ENCODE peak calls at places on chromosomes 11 and 22, in ten cellular contexts. One of them, this sample, is unnamed.

GRCh38 chr22:48689206-48689605 is 1138.5 kb downstream of the BRD1 start:
- DNase-seq in IMR-90: no peak
- DNase-seq in PC-9: no peak
- DNase-seq in RWPE1: no peak
- DNase-seq in tibial nerve: no peak
- DNase-seq in uterus: no peak
- DNase-seq in OCI-LY7: no peak
- DNase-seq in PC-3: no peak
- DNase-seq in right lobe of liver: no peak
- DNase-seq in lower leg skin: no peak
- DNase-seq in this sample: no peak

GRCh38 chr11:46064221-46064620 is 57.0 kb downstream of the PHF21A start:
- DNase-seq in IMR-90: peak
- DNase-seq in PC-9: no peak
- DNase-seq in RWPE1: peak
- DNase-seq in tibial nerve: no peak
- DNase-seq in uterus: no peak
- DNase-seq in OCI-LY7: no peak
- DNase-seq in PC-3: no peak
- DNase-seq in right lobe of liver: no peak
- DNase-seq in lower leg skin: no peak
- DNase-seq in this sample: no peak

GRCh38 chr22:26952654-26953379 is 295.4 kb downstream of the MIAT start:
- DNase-seq in IMR-90: no peak
- DNase-seq in PC-9: no peak
- DNase-seq in RWPE1: no peak
- DNase-seq in tibial nerve: no peak
- DNase-seq in uterus: no peak
- DNase-seq in OCI-LY7: no peak
- DNase-seq in PC-3: no peak
- DNase-seq in right lobe of liver: no peak
- DNase-seq in lower leg skin: no peak
- DNase-seq in this sample: no peak

GRCh38 chr22:17872491-17872890 is 98.2 kb upstream of the BID start:
- DNase-seq in IMR-90: peak
- DNase-seq in PC-9: peak
- DNase-seq in RWPE1: peak
- DNase-seq in tibial nerve: no peak
- DNase-seq in uterus: no peak
- DNase-seq in OCI-LY7: no peak
- DNase-seq in PC-3: peak
- DNase-seq in right lobe of liver: no peak
- DNase-seq in lower leg skin: peak
- DNase-seq in this sample: no peak

GRCh38 chr11:12280838-12281565 is 96.4 kb upstream of the PARVA start:
- DNase-seq in IMR-90: peak
- DNase-seq in PC-9: no peak
- DNase-seq in RWPE1: no peak
- DNase-seq in tibial nerve: no peak
- DNase-seq in uterus: no peak
- DNase-seq in OCI-LY7: no peak
- DNase-seq in PC-3: no peak
- DNase-seq in right lobe of liver: no peak
- DNase-seq in lower leg skin: no peak
- DNase-seq in this sample: peak

GRCh38 chr11:36312593-36312990 is 16.5 kb downstream of the PRR5L start:
- DNase-seq in IMR-90: peak
- DNase-seq in PC-9: no peak
- DNase-seq in RWPE1: peak
- DNase-seq in tibial nerve: no peak
- DNase-seq in uterus: no peak
- DNase-seq in OCI-LY7: no peak
- DNase-seq in PC-3: peak
- DNase-seq in right lobe of liver: no peak
- DNase-seq in lower leg skin: no peak
- DNase-seq in this sample: no peak

GRCh38 chr11:42200311-42200710 is 740.9 kb upstream of the LRRC4C start:
- DNase-seq in IMR-90: no peak
- DNase-seq in PC-9: no peak
- DNase-seq in RWPE1: no peak
- DNase-seq in tibial nerve: no peak
- DNase-seq in uterus: no peak
- DNase-seq in OCI-LY7: no peak
- DNase-seq in PC-3: no peak
- DNase-seq in right lobe of liver: no peak
- DNase-seq in lower leg skin: no peak
- DNase-seq in this sample: no peak

GRCh38 chr11:7543302-7543701 is 29.5 kb downstream of the PPFIBP2 start:
- DNase-seq in IMR-90: no peak
- DNase-seq in PC-9: no peak
- DNase-seq in RWPE1: no peak
- DNase-seq in tibial nerve: no peak
- DNase-seq in uterus: no peak
- DNase-seq in OCI-LY7: no peak
- DNase-seq in PC-3: no peak
- DNase-seq in right lobe of liver: no peak
- DNase-seq in lower leg skin: no peak
- DNase-seq in this sample: no peak

GRCh38 chr11:66051371-66051765 is 796 bp upstream of the SF3B2 start:
- DNase-seq in IMR-90: no peak
- DNase-seq in PC-9: no peak
- DNase-seq in RWPE1: no peak
- DNase-seq in tibial nerve: no peak
- DNase-seq in uterus: no peak
- DNase-seq in OCI-LY7: no peak
- DNase-seq in PC-3: no peak
- DNase-seq in right lobe of liver: no peak
- DNase-seq in lower leg skin: no peak
- DNase-seq in this sample: no peak

GRCh38 chr11:77411238-77411637 is 62.7 kb downstream of the PAK1 start:
- DNase-seq in IMR-90: peak
- DNase-seq in PC-9: no peak
- DNase-seq in RWPE1: peak
- DNase-seq in tibial nerve: no peak
- DNase-seq in uterus: peak
- DNase-seq in OCI-LY7: no peak
- DNase-seq in PC-3: no peak
- DNase-seq in right lobe of liver: no peak
- DNase-seq in lower leg skin: peak
- DNase-seq in this sample: no peak

GRCh38 chr22:30705710-30706651 is 11.3 kb downstream of the OSBP2 start:
- DNase-seq in IMR-90: peak
- DNase-seq in PC-9: no peak
- DNase-seq in RWPE1: no peak
- DNase-seq in tibial nerve: no peak
- DNase-seq in uterus: no peak
- DNase-seq in OCI-LY7: peak
- DNase-seq in PC-3: peak
- DNase-seq in right lobe of liver: no peak
- DNase-seq in lower leg skin: no peak
- DNase-seq in this sample: no peak

GRCh38 chr22:19287889-19288288 is 3.6 kb downstream of the CLTCL1 start:
- DNase-seq in IMR-90: peak
- DNase-seq in PC-9: peak
- DNase-seq in RWPE1: no peak
- DNase-seq in tibial nerve: no peak
- DNase-seq in uterus: no peak
- DNase-seq in OCI-LY7: no peak
- DNase-seq in PC-3: peak
- DNase-seq in right lobe of liver: no peak
- DNase-seq in lower leg skin: no peak
- DNase-seq in this sample: no peak

GRCh38 chr22:19675428-19675827 is 38.9 kb upstream of the SEPTIN5 start:
- DNase-seq in IMR-90: no peak
- DNase-seq in PC-9: no peak
- DNase-seq in RWPE1: no peak
- DNase-seq in tibial nerve: no peak
- DNase-seq in uterus: no peak
- DNase-seq in OCI-LY7: no peak
- DNase-seq in PC-3: no peak
- DNase-seq in right lobe of liver: no peak
- DNase-seq in lower leg skin: no peak
- DNase-seq in this sample: no peak

GRCh38 chr11:40292636-40293585 is 1166.5 kb downstream of the LRRC4C start:
- DNase-seq in IMR-90: no peak
- DNase-seq in PC-9: no peak
- DNase-seq in RWPE1: peak
- DNase-seq in tibial nerve: no peak
- DNase-seq in uterus: peak
- DNase-seq in OCI-LY7: no peak
- DNase-seq in PC-3: no peak
- DNase-seq in right lobe of liver: no peak
- DNase-seq in lower leg skin: no peak
- DNase-seq in this sample: no peak

GRCh38 chr11:119874660-119875238 is 145.7 kb upstream of the NECTIN1 start:
- DNase-seq in IMR-90: no peak
- DNase-seq in PC-9: no peak
- DNase-seq in RWPE1: no peak
- DNase-seq in tibial nerve: no peak
- DNase-seq in uterus: no peak
- DNase-seq in OCI-LY7: no peak
- DNase-seq in PC-3: no peak
- DNase-seq in right lobe of liver: no peak
- DNase-seq in lower leg skin: no peak
- DNase-seq in this sample: no peak

GRCh38 chr11:43643898-43644625 is 36.5 kb upstream of the HSD17B12 start:
- DNase-seq in IMR-90: peak
- DNase-seq in PC-9: peak
- DNase-seq in RWPE1: peak
- DNase-seq in tibial nerve: peak
- DNase-seq in uterus: peak
- DNase-seq in OCI-LY7: peak
- DNase-seq in PC-3: peak
- DNase-seq in right lobe of liver: peak
- DNase-seq in lower leg skin: peak
- DNase-seq in this sample: peak
- TF ChIP-seq CTCF in IMR-90: no peak
- TF ChIP-seq CTCF in PC-9: no peak
- TF ChIP-seq CTCF in RWPE1: no peak
- TF ChIP-seq CTCF in tibial nerve: no peak
- TF ChIP-seq CTCF in uterus: no peak
- TF ChIP-seq CTCF in OCI-LY7: no peak
- TF ChIP-seq CTCF in PC-3: no peak
- TF ChIP-seq CTCF in right lobe of liver: no peak
- TF ChIP-seq CTCF in lower leg skin: no peak
- TF ChIP-seq CTCF in this sample: no peak

GRCh38 chr22:39384750-39385480 is 14.7 kb upstream of the TAB1 start:
- DNase-seq in IMR-90: peak
- DNase-seq in PC-9: no peak
- DNase-seq in RWPE1: no peak
- DNase-seq in tibial nerve: no peak
- DNase-seq in uterus: no peak
- DNase-seq in OCI-LY7: peak
- DNase-seq in PC-3: peak
- DNase-seq in right lobe of liver: no peak
- DNase-seq in lower leg skin: no peak
- DNase-seq in this sample: no peak
- TF ChIP-seq CTCF in IMR-90: peak
- TF ChIP-seq CTCF in PC-9: no peak
- TF ChIP-seq CTCF in RWPE1: no peak
- TF ChIP-seq CTCF in tibial nerve: no peak
- TF ChIP-seq CTCF in uterus: no peak
- TF ChIP-seq CTCF in OCI-LY7: peak
- TF ChIP-seq CTCF in PC-3: peak
- TF ChIP-seq CTCF in right lobe of liver: peak
- TF ChIP-seq CTCF in lower leg skin: no peak
- TF ChIP-seq CTCF in this sample: no peak

DNA sequence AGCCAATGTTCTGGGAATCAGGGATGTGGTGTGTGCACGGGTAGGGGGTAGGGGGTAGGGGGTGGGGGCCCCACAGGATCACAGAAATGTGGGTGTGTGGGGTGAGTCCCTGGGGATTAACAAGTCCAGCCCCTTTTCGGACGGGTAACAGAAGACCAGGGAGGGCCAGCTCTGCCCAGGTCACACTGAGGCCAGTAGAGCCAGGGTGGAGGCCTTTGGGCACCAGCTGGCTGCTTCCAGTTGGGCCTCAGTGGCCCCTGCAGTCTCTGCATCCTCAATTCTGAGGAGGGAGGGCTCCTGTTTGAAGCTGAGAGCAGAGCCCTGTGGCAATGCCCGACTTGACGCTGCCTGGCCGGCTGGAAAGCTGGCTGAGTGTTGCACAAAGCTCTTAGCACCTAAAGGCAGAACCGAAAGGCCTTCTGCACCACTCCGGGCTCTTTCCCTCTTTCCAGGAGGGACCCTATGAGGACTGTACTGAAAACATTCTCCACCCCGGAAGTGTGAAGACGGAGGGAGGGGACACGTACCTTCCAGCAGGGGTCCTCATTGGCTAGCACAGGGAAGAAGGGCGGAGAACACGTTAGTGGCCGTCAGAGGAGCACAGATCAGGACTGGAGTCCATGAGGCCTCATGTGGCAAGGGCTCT is 120.4 kb downstream of the PHF21B start:
- DNase-seq in IMR-90: no peak
- DNase-seq in PC-9: no peak
- DNase-seq in RWPE1: no peak
- DNase-seq in tibial nerve: no peak
- DNase-seq in uterus: no peak
- DNase-seq in OCI-LY7: no peak
- DNase-seq in PC-3: no peak
- DNase-seq in right lobe of liver: no peak
- DNase-seq in lower leg skin: no peak
- DNase-seq in this sample: no peak
- TF ChIP-seq CTCF in IMR-90: no peak
- TF ChIP-seq CTCF in PC-9: no peak
- TF ChIP-seq CTCF in RWPE1: no peak
- TF ChIP-seq CTCF in tibial nerve: no peak
- TF ChIP-seq CTCF in uterus: no peak
- TF ChIP-seq CTCF in OCI-LY7: no peak
- TF ChIP-seq CTCF in PC-3: no peak
- TF ChIP-seq CTCF in right lobe of liver: no peak
- TF ChIP-seq CTCF in lower leg skin: no peak
- TF ChIP-seq CTCF in this sample: peak

DNA sequence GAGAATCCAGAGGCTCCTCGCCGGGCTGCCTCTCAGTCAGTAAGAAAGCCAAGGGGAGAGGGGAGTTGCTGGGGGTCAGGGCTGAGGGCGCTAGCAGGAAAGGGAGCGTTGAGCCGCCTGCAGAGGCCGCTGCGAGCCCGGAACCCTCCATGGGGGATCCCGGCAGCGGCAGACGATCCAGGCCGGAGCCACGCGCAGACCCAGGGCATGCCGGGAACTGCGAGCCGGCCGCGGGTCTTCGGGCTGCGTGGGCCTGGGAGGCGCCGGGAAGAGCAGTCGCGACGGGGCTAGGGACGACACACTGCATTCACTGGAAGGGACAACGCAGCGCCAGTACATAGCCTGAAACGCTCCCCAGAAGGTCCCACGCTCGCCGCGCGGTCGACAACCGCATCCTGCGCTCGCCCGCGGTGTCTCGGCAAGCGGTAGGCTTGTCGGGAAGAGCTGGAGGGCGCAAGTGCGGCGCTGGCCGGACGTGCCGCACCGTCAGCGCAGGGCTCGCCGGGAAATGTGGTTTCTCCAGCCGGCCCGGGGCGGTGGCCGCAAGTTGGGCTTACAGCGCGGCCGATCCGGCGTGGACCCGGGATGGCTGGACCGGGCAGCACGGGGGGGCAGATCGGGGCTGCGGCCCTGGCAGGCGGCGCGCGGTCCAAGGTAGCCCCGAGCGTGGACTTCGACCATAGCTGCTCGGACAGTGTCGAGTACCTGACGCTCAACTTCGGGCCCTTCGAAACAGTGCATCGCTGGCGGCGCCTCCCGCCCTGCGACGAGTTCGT is at the start of gene LZTR1:
- DNase-seq in IMR-90: peak
- DNase-seq in PC-9: peak
- DNase-seq in RWPE1: peak
- DNase-seq in tibial nerve: peak
- DNase-seq in uterus: peak
- DNase-seq in OCI-LY7: peak
- DNase-seq in PC-3: peak
- DNase-seq in right lobe of liver: peak
- DNase-seq in lower leg skin: peak
- DNase-seq in this sample: peak
- TF ChIP-seq CTCF in IMR-90: peak
- TF ChIP-seq CTCF in PC-9: peak
- TF ChIP-seq CTCF in RWPE1: peak
- TF ChIP-seq CTCF in tibial nerve: peak
- TF ChIP-seq CTCF in uterus: peak
- TF ChIP-seq CTCF in OCI-LY7: peak
- TF ChIP-seq CTCF in PC-3: peak
- TF ChIP-seq CTCF in right lobe of liver: peak
- TF ChIP-seq CTCF in lower leg skin: no peak
- TF ChIP-seq CTCF in this sample: peak